ENCODE peak calls at places on chromosome 10, in seven cellular contexts. R is CD8-positive, alpha-beta T cell; C is Caco-2; Q is cardiac muscle cell; P is BJ; Z is fibroblast of lung; X is brain microvascular endothelial cell. D is an unnamed sample.
A peak's percentile ranks its signal among the peaks of the same experiment; 100 is the strongest.

GRCh38 chr10:17671307-17671706 is 27.4 kb downstream of the STAM start:
- DNase-seq in R (no peak), C (no peak), Q (no peak), P (no peak), Z (peak; percentile 47), X (no peak), D (no peak)

GRCh38 chr10:95411635-95412034 is 120.8 kb upstream of the PDLIM1 start:
- DNase-seq in R (no peak), C (no peak), Q (no peak), P (no peak), Z (no peak), X (no peak), D (no peak)

GRCh38 chr10:128047991-128048826 is 78.0 kb downstream of the MKI67 start:
- DNase-seq in R (no peak), C (no peak), Q (peak; percentile 93), P (no peak), Z (peak; percentile 64), X (peak; percentile 55), D (no peak)

GRCh38 chr10:131226831-131227740 is 84.4 kb downstream of the TCERG1L start:
- DNase-seq in R (no peak), C (no peak), Q (no peak), P (no peak), Z (no peak), X (no peak), D (no peak)

GRCh38 chr10:102712089-102712488 is 2.1 kb downstream of the ARL3 start:
- DNase-seq in R (no peak), C (no peak), Q (no peak), P (no peak), Z (no peak), X (no peak), D (no peak)

GRCh38 chr10:15201589-15202300 is 33.3 kb upstream of the NMT2 start:
- DNase-seq in R (no peak), C (no peak), Q (peak; percentile 47), P (no peak), Z (peak; percentile 80), X (peak; percentile 47), D (peak; percentile 39)

GRCh38 chr10:17348111-17349008 is 106.0 kb downstream of the ST8SIA6 start:
- DNase-seq in R (no peak), C (no peak), Q (peak; percentile 90), P (peak; percentile 37), Z (peak; percentile 94), X (peak; percentile 89), D (peak; percentile 57)

GRCh38 chr10:13725594-13725993 is 138.8 kb downstream of the PRPF18 start:
- DNase-seq in R (no peak), C (no peak), Q (no peak), P (no peak), Z (no peak), X (no peak), D (no peak)

GRCh38 chr10:101066890-101067355 is 5.1 kb downstream of the KAZALD1 start:
- DNase-seq in R (no peak), C (peak; percentile 59), Q (no peak), P (no peak), Z (no peak), X (no peak), D (no peak)

GRCh38 chr10:73446926-73447325 is 13.6 kb upstream of the MSS51 start:
- DNase-seq in R (no peak), C (no peak), Q (no peak), P (no peak), Z (no peak), X (no peak), D (no peak)

GRCh38 chr10:103589074-103589630 is 95.6 kb downstream of the NEURL1 start:
- DNase-seq in R (no peak), C (no peak), Q (no peak), P (no peak), Z (no peak), X (no peak), D (no peak)

GRCh38 chr10:84139126-84140035 is at the start of gene GHITM:
- DNase-seq in R (peak; percentile 99), C (peak; percentile 98), Q (peak; percentile 99), P (peak; percentile 92), Z (peak; percentile 98), X (peak; percentile 99), D (peak; percentile 86)

GRCh38 chr10:119023553-119023868 is 6.0 kb upstream of the NANOS1 start:
- DNase-seq in R (no peak), C (no peak), Q (no peak), P (no peak), Z (no peak), X (no peak), D (no peak)

GRCh38 chr10:8050561-8051108 is 3.9 kb upstream of the GATA3 start:
- DNase-seq in R (no peak), C (peak; percentile 98), Q (peak; percentile 62), P (no peak), Z (peak; percentile 43), X (no peak), D (no peak)
- H3K27me3 ChIP-seq in R (peaks cover 64% of the 10 kb centered on the region), C (no peaks in the 10 kb centered on the region), Q (peaks cover 85% of the 10 kb centered on the region), P (peaks cover 72% of the 10 kb centered on the region), Z (peaks cover 83% of the 10 kb centered on the region), X (peaks cover 90% of the 10 kb centered on the region), D (peaks cover 95% of the 10 kb centered on the region)

DNA sequence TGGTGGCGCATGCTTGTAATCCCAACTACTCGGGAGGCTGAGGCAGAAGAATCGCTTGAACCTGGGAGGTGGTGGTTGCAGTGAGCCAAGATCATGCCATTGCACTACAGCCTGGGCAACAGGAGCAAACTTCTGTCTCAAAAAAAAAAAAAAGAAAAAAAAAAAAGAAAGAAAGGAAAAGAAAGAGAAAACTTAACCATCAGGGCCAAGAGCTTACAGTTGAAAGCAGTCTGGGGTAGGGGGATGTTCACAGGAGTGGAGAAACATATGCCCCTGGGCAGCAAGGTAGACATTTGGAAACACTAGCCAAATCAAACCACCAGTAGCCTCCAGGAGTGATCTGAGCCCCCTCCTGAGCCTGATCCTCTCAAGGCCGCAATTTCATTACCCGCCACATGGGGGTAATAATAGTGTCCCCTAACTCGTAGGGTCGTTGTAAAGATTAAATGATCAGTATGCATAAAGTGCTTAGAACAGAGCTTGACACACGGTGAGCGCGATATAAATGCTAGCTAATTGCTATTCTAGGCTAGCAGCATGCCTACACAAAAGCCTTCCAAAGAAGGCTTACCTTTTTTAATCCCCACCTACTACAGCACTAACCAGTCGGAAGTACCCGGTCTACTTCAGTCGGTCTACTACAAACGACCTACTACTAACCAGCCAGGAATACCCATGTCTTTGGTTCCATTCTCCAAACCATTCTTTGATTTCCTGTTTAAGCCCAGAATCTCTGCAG is 274.3 kb upstream of the NEBL start:
- DNase-seq in R (no peak), C (no peak), Q (no peak), P (no peak), Z (no peak), X (no peak), D (no peak)
- TF ChIP-seq CTCF in R (no peak), C (peak; percentile 53), Q (peak; percentile 29), P (peak; percentile 24), Z (peak; percentile 5), X (peak; percentile 52), D (peak; percentile 30)

DNA sequence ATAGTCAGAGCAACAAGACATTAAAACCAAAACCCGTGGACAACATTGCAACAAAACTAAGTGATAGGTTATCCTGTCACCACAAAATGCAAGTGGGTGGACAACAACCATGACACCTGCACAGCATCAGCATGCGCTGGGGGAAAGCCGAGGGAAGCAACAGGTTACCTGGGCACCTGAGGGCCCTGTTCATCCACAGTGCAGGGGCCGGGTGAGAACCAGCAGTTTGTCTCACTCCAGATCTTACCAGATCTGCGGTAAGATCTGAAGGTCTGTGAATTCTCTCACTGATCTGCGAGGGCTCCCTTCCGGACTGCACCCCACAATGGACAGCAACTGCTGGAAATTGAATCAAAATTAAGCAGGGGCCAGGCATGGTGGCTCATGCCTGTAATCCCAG is 30.5 kb upstream of the GRID1 start:
- DNase-seq in R (no peak), C (no peak), Q (no peak), P (no peak), Z (no peak), X (no peak), D (no peak)
- H3K27me3 ChIP-seq in R (no peaks in the 10 kb centered on the region), C (no peaks in the 10 kb centered on the region), Q (peaks cover 38% of the 10 kb centered on the region), P (peaks cover 2% of the 10 kb centered on the region), Z (peaks cover 2% of the 10 kb centered on the region), X (no peaks in the 10 kb centered on the region), D (no peaks in the 10 kb centered on the region)

GRCh38 chr10:6757119-6757518 is 177.0 kb upstream of the PRKCQ start:
- DNase-seq in R (no peak), C (no peak), Q (no peak), P (no peak), Z (no peak), X (no peak), D (no peak)

GRCh38 chr10:6748981-6749630 is 169.0 kb upstream of the PRKCQ start:
- DNase-seq in R (no peak), C (no peak), Q (no peak), P (peak; percentile 40), Z (peak; percentile 91), X (peak; percentile 7), D (no peak)

GRCh38 chr10:6751363-6751762 is 171.3 kb upstream of the PRKCQ start:
- DNase-seq in R (no peak), C (no peak), Q (no peak), P (no peak), Z (no peak), X (no peak), D (no peak)

GRCh38 chr10:6755891-6756460 is 175.9 kb upstream of the PRKCQ start:
- DNase-seq in R (no peak), C (no peak), Q (no peak), P (peak; percentile 54), Z (peak; percentile 67), X (no peak), D (no peak)

GRCh38 chr10:6753644-6754043 is 173.6 kb upstream of the PRKCQ start:
- DNase-seq in R (no peak), C (no peak), Q (no peak), P (no peak), Z (no peak), X (no peak), D (no peak)
- TF ChIP-seq CTCF in R (no peak), C (no peak), Q (no peak), P (no peak), Z (no peak), X (no peak), D (no peak)

DNA sequence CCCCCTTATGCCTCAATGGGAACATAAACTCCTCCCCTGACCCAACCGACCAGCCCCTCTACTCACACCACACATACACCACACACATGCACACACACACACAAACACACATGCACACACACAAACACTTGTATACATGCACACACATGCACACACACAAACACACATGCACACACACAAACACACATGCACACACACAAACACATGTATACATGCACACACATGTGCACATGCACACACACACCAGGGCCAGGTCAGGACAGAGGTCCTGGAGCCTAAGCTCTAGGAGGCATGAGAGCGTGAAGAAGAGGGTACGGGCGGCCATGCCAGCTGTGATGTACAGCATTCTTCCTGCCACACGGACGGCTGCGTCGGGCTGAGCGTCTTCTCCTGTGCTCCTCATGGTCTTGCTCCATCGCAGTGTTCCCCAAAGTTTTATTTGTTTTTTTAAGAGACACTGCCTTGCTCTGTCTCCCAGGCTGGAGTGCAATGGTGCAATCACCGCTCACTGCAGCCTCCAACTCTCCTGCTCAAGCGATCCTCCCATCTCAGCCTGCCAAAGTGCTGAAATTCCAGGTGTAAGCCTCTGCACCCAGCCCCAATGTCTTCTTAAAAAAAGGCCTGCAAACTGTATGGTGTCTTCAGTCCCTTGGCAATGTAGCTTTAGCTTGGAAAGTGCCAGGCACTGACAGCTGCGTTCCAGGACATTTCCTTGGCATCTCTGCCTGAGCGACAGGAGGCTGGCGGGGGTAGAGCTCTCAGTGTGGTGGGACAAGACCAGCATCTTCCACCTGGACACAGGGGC is 38.8 kb upstream of the INPP5A start:
- DNase-seq in R (no peak), C (no peak), Q (no peak), P (no peak), Z (no peak), X (no peak), D (no peak)
- H3K27me3 ChIP-seq in R (no peaks in the 10 kb centered on the region), C (no peaks in the 10 kb centered on the region), Q (no peaks in the 10 kb centered on the region), P (peaks cover 19% of the 10 kb centered on the region), Z (peaks cover 29% of the 10 kb centered on the region), X (peaks cover 9% of the 10 kb centered on the region), D (peaks cover 30% of the 10 kb centered on the region)